ENCODE peak calls at places on chromosome 18, in nine cellular contexts. Z is GM12891, K is SW 1271, P is IMR-90, V is SW480, U is left ventricle myocardium superior, J is frontal cortex, F is uterus, D is cardiac fibroblast. G is an unnamed sample.

GRCh38 chr18:22145160-22145559 is 24.2 kb upstream of the GATA6 start:
- DNase-seq in J (no peak), F (no peak), D (no peak), P (no peak), U (no peak), Z (no peak), V (no peak), K (no peak), G (no peak)

GRCh38 chr18:77765468-77765867 is 515.8 kb downstream of the GALR1 start:
- DNase-seq in Z (no peak), P (no peak), V (peak), J (no peak), K (no peak), D (peak), U (no peak), F (no peak), G (peak)

GRCh38 chr18:67425724-67426123 is 90.8 kb downstream of the DSEL start:
- DNase-seq in Z (no peak), U (no peak), P (peak), J (no peak), K (no peak), D (peak), V (no peak), F (no peak), G (no peak)

GRCh38 chr18:50654658-50655550 is 95.0 kb downstream of the MAPK4 start:
- DNase-seq in Z (no peak), J (no peak), K (no peak), F (no peak), V (no peak), D (no peak), U (peak), P (no peak), G (no peak)

GRCh38 chr18:34242739-34243138 is 18.0 kb upstream of the NOL4 start:
- DNase-seq in Z (no peak), U (no peak), F (no peak), K (no peak), P (no peak), J (no peak), D (no peak), V (no peak), G (no peak)

GRCh38 chr18:46915800-46916550 is 1.3 kb downstream of the PIAS2 start:
- DNase-seq in P (peak), J (peak), K (no peak), U (no peak), V (no peak), Z (no peak), D (no peak), F (no peak), G (no peak)

GRCh38 chr18:35939166-35939565 is 33.3 kb upstream of the RMP24 start:
- DNase-seq in Z (no peak), U (no peak), K (no peak), P (no peak), F (no peak), V (no peak), D (peak), J (no peak), G (peak)

GRCh38 chr18:34772887-34773286 is 62.8 kb downstream of the DTNA start:
- DNase-seq in K (no peak), D (peak), Z (no peak), J (no peak), U (no peak), V (no peak), F (no peak), P (peak), G (no peak)

GRCh38 chr18:61580061-61580460 is 246.8 kb downstream of the CDH20 start:
- DNase-seq in J (no peak), D (peak), P (no peak), F (no peak), V (no peak), U (no peak), K (no peak), Z (no peak), G (no peak)

G was measured in iPS-NIHi11.